ENCODE peak calls at places on chromosomes 12 and 14, in five cellular contexts. F, A, Z, V and R are unnamed samples.

GRCh38 chr14:29037428-29037827 is 270.8 kb downstream of the FOXG1 start:
- DNase-seq in A (peak; percentile 2), F (no peak), V (no peak), Z (no peak), R (peak; percentile 12)

GRCh38 chr12:75437564-75437963 is 43.0 kb upstream of the GLIPR1 start:
- DNase-seq in V (peak; percentile 37), Z (peak; percentile 68), F (no peak), A (no peak), R (peak; percentile 31)

GRCh38 chr12:4434721-4435425 is 10.7 kb downstream of the FGF6 start:
- DNase-seq in F (no peak), Z (no peak), V (no peak), A (no peak), R (no peak)

GRCh38 chr12:89663577-89664357 is 44.9 kb downstream of the ATP2B1 start:
- DNase-seq in F (no peak), V (no peak), A (peak; percentile 36), Z (no peak), R (peak; percentile 46)

GRCh38 chr14:95841680-95842079 is 35.0 kb upstream of the TUNAR start:
- DNase-seq in Z (no peak), F (no peak), V (no peak), A (no peak), R (no peak)

GRCh38 chr14:56794088-56794556 is 16.2 kb downstream of the OTX2 start:
- DNase-seq in F (no peak), Z (peak; percentile 84), A (no peak), V (peak; percentile 55), R (no peak)

GRCh38 chr14:102525213-102526143 is 15.9 kb upstream of the ANKRD9 start:
- DNase-seq in V (no peak), F (no peak), A (peak; percentile 52), Z (no peak), R (peak; percentile 58)

GRCh38 chr12:29519585-29520182 is 22.2 kb upstream of the OVCH1 start:
- DNase-seq in F (no peak), A (peak; percentile 41), Z (peak; percentile 38), V (no peak), R (peak; percentile 49)

GRCh38 chr12:21843795-21844194 is 69.3 kb upstream of the KCNJ8 start:
- DNase-seq in Z (no peak), V (no peak), F (no peak), A (no peak), R (no peak)

GRCh38 chr12:64723630-64724029 is 35.6 kb downstream of the GNS start:
- DNase-seq in Z (no peak), A (no peak), V (no peak), F (no peak), R (no peak)

GRCh38 chr12:49541911-49542505 is 3.2 kb downstream of the KCNH3 start:
- DNase-seq in F (no peak), Z (no peak), A (no peak), V (no peak), R (no peak)

GRCh38 chr12:71371132-71371531 is 68.5 kb upstream of the LGR5 start:
- DNase-seq in Z (peak; percentile 28), F (no peak), V (no peak), A (no peak), R (no peak)

GRCh38 chr12:109308534-109309440 is at the start of gene FOXN4:
- DNase-seq in F (no peak), A (no peak), Z (peak; percentile 43), V (peak; percentile 31), R (no peak)

GRCh38 chr12:112919131-112919530 is 12.4 kb downstream of the OAS1 start:
- DNase-seq in Z (no peak), V (no peak), F (no peak), A (no peak), R (no peak)

GRCh38 chr12:132159555-132160003 is 15.3 kb downstream of the NOC4L start:
- DNase-seq in A (no peak), Z (no peak), F (no peak), V (no peak), R (no peak)

GRCh38 chr14:26925876-26926584 is 328.2 kb upstream of the NOVA1 start:
- DNase-seq in Z (peak; percentile 69), F (no peak), V (no peak), A (no peak), R (no peak)

GRCh38 chr12:60093428-60093827 is 497.6 kb downstream of the SLC16A7 start:
- DNase-seq in A (no peak), V (no peak), F (no peak), Z (peak; percentile 49), R (peak; percentile 29)

GRCh38 chr12:89700191-89700810 is 8.3 kb downstream of the ATP2B1 start:
- DNase-seq in F (no peak), V (no peak), A (no peak), Z (no peak), R (no peak)

GRCh38 chr14:68674538-68675232 is 118.2 kb downstream of the ZFP36L1 start:
- DNase-seq in F (no peak), A (no peak), V (no peak), Z (no peak), R (no peak)

GRCh38 chr12:117875652-117876491 is 92.9 kb downstream of the KSR2 start:
- DNase-seq in Z (peak; percentile 96), V (peak; percentile 86), A (no peak), F (no peak), R (no peak)

GRCh38 chr14:101233391-101233790 is 327.9 kb upstream of the DIO3 start:
- DNase-seq in F (no peak), V (no peak), A (no peak), Z (no peak), R (no peak)

GRCh38 chr14:101481557-101481956 is 79.7 kb upstream of the DIO3 start:
- DNase-seq in Z (no peak), F (no peak), V (no peak), A (no peak), R (no peak)

GRCh38 chr12:110932048-110932447 is 11.7 kb upstream of the MYL2 start:
- DNase-seq in F (no peak), A (no peak), Z (peak; percentile 36), V (peak; percentile 31), R (no peak)

GRCh38 chr12:40192704-40193255 is 32.0 kb upstream of the LRRK2 start:
- DNase-seq in V (no peak), A (no peak), Z (no peak), F (no peak), R (no peak)

GRCh38 chr12:30098677-30099076 is 314.9 kb upstream of the TMTC1 start:
- DNase-seq in V (peak; percentile 5), Z (peak; percentile 18), A (no peak), F (no peak), R (no peak)

GRCh38 chr12:89622115-89622514 is 86.5 kb downstream of the ATP2B1 start:
- DNase-seq in Z (no peak), A (no peak), F (no peak), V (no peak), R (no peak)

GRCh38 chr12:116376354-116377193 is 99.1 kb upstream of the MED13L start:
- DNase-seq in A (peak; percentile 55), V (peak; percentile 78), Z (peak; percentile 61), F (no peak), R (peak; percentile 72)

GRCh38 chr14:59585891-59586554 is 9.4 kb upstream of the CCDC175 start:
- DNase-seq in Z (no peak), A (no peak), V (no peak), F (no peak), R (peak; percentile 5)

GRCh38 chr14:106436310-106436905 is 910.0 kb downstream of the TMEM121 start:
- DNase-seq in Z (peak; percentile 1), V (peak; percentile 5), F (peak; percentile 30), A (no peak), R (no peak)

GRCh38 chr14:92651106-92651792 is 97.2 kb downstream of the LGMN start:
- DNase-seq in F (peak; percentile 72), V (no peak), A (no peak), Z (no peak), R (no peak)

GRCh38 chr14:67746927-67747326 is 45.2 kb downstream of the RDH12 start:
- DNase-seq in V (no peak), Z (no peak), F (peak; percentile 1), A (no peak), R (no peak)

GRCh38 chr12:113109872-113110623 is 25.5 kb downstream of the RASAL1 start:
- DNase-seq in F (no peak), Z (no peak), A (no peak), V (no peak), R (no peak)

GRCh38 chr12:52942914-52943207 is 6.1 kb upstream of the KRT18 start:
- DNase-seq in F (no peak), A (no peak), Z (peak; percentile 40), V (no peak), R (no peak)

GRCh38 chr12:42343721-42344120 is 17.8 kb downstream of the PPHLN1 start:
- DNase-seq in A (no peak), Z (no peak), F (no peak), V (no peak), R (no peak)

GRCh38 chr12:121806556-121807308 is 2.9 kb downstream of the SETD1B start:
- DNase-seq in F (no peak), A (peak; percentile 58), Z (peak; percentile 60), V (peak; percentile 64), R (no peak)

GRCh38 chr12:95385646-95386045 is 88.3 kb upstream of the METAP2 start:
- DNase-seq in F (no peak), A (peak; percentile 58), V (no peak), Z (no peak), R (peak; percentile 69)

GRCh38 chr12:98188649-98189048 is 326.7 kb upstream of the TMPO start:
- DNase-seq in V (no peak), Z (no peak), F (no peak), A (no peak), R (no peak)

GRCh38 chr12:54587315-54587821 is 1.1 kb downstream of the PPP1R1A start:
- DNase-seq in A (no peak), V (no peak), Z (no peak), F (no peak), R (no peak)